ENCODE peak calls at places on chromosomes 12 and 14, in seven cellular contexts. G, E, W, Z, L, A and D are unnamed samples.
A peak's percentile ranks its signal among the peaks of the same experiment; 100 is the strongest.

GRCh38 chr12:99261256-99261655 is 386.3 kb upstream of the GARIN6 start:
- DNase-seq in G (no peak), E (no peak), W (no peak), Z (no peak), L (no peak), A (no peak), D (no peak)

GRCh38 chr12:127785535-127785934 is 481.4 kb upstream of the TMEM132C start:
- DNase-seq in G (peak; percentile 8), E (no peak), W (no peak), Z (no peak), L (no peak), A (no peak), D (no peak)

GRCh38 chr14:30521899-30522736 is 36.8 kb upstream of the G2E3 start:
- DNase-seq in G (no peak), E (peak; percentile 8), W (no peak), Z (no peak), L (peak; percentile 9), A (no peak), D (no peak)

GRCh38 chr12:13505636-13506035 is 309.1 kb downstream of the EMP1 start:
- DNase-seq in G (no peak), E (no peak), W (no peak), Z (no peak), L (no peak), A (no peak), D (no peak)

GRCh38 chr14:35384386-35385041 is 20.0 kb downstream of the NFKBIA start:
- DNase-seq in G (peak; percentile 79), E (no peak), W (peak; percentile 78), Z (peak; percentile 52), L (no peak), A (peak; percentile 69), D (no peak)

GRCh38 chr12:65511134-65511912 is 232.8 kb downstream of the MSRB3 start:
- DNase-seq in G (no peak), E (no peak), W (peak; percentile 71), Z (no peak), L (no peak), A (no peak), D (no peak)

GRCh38 chr14:104784846-104785707 is 10.5 kb downstream of the AKT1 start:
- DNase-seq in G (peak; percentile 63), E (no peak), W (peak; percentile 27), Z (no peak), L (no peak), A (peak; percentile 52), D (no peak)

GRCh38 chr14:68518180-68518579 is 274.7 kb downstream of the ZFP36L1 start:
- DNase-seq in G (no peak), E (no peak), W (peak; percentile 35), Z (no peak), L (no peak), A (no peak), D (no peak)

GRCh38 chr12:9759680-9760592 is 765 bp downstream of the CD69 start:
- DNase-seq in G (no peak), E (no peak), W (no peak), Z (no peak), L (no peak), A (no peak), D (no peak)

GRCh38 chr14:71521736-71522135 is 410.5 kb upstream of the RGS6 start:
- DNase-seq in G (no peak), E (no peak), W (no peak), Z (no peak), L (no peak), A (no peak), D (no peak)

GRCh38 chr12:79934309-79935020 is 432 bp downstream of the PPP1R12A start:
- DNase-seq in G (peak; percentile 46), E (peak; percentile 19), W (peak; percentile 58), Z (peak; percentile 26), L (no peak), A (peak; percentile 65), D (peak; percentile 93)

GRCh38 chr12:79933580-79934264 is 1.2 kb downstream of the PPP1R12A start:
- DNase-seq in G (no peak), E (no peak), W (no peak), Z (peak; percentile 17), L (no peak), A (peak; percentile 37), D (no peak)

GRCh38 chr12:79935021-79935623 is at the start of gene PPP1R12A:
- DNase-seq in G (peak; percentile 96), E (peak; percentile 81), W (peak; percentile 99), Z (peak; percentile 93), L (peak; percentile 83), A (peak; percentile 98), D (peak; percentile 98)

GRCh38 chr12:79933043-79933442 is 1.9 kb downstream of the PPP1R12A start:
- DNase-seq in G (no peak), E (no peak), W (no peak), Z (no peak), L (no peak), A (no peak), D (no peak)

DNA sequence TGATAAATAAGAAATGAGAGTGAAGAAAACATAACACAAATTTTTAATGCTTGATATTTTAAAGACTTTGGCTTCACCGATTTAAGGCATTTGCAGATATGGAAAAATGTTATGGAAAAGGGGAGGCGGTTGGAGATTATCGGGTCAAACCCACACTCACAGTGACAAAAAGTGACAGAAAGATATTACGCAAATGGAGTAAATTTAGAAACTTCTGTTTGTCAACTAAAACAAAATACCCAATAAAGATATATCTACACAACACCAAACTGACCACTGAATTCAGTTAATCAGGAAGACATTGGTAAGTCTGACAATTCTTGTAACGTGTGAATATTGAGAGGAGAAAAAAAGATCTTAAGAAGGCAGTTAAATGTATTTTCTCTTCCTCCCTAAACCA is 2.5 kb downstream of the PPP1R12A start:
- DNase-seq in G (no peak), E (no peak), W (no peak), Z (no peak), L (no peak), A (no peak), D (no peak)
- H3K4me3 ChIP-seq in G (no peak overlapping the region), E (peak overlapping the region; percentile 66), W (peak overlapping the region; percentile 89), Z (no peak overlapping the region), L (peak overlapping the region; percentile 96), A (no peak overlapping the region), D (peak overlapping the region; percentile 78)

GRCh38 chr12:52226446-52226845 is 6.6 kb upstream of the KRT7 start:
- DNase-seq in G (no peak), E (no peak), W (no peak), Z (no peak), L (no peak), A (no peak), D (no peak)
- H3K27ac ChIP-seq in G (no peak overlapping the region), E (peak overlapping the region; percentile 12), W (no peak overlapping the region), Z (no peak overlapping the region), L (no peak overlapping the region), A (no peak overlapping the region), D (no peak overlapping the region)

GRCh38 chr14:64113279-64113678 is 180.9 kb downstream of the ESR2 start:
- DNase-seq in G (peak; percentile 13), E (no peak), W (peak; percentile 50), Z (no peak), L (no peak), A (no peak), D (no peak)

GRCh38 chr14:64114166-64114565 is 180.0 kb downstream of the ESR2 start:
- DNase-seq in G (peak; percentile 10), E (no peak), W (no peak), Z (no peak), L (no peak), A (no peak), D (no peak)

GRCh38 chr14:64114796-64115195 is 179.4 kb downstream of the ESR2 start:
- DNase-seq in G (no peak), E (no peak), W (no peak), Z (no peak), L (no peak), A (no peak), D (no peak)

GRCh38 chr14:64110832-64111231 is 183.3 kb downstream of the ESR2 start:
- DNase-seq in G (no peak), E (no peak), W (no peak), Z (no peak), L (no peak), A (no peak), D (no peak)

DNA sequence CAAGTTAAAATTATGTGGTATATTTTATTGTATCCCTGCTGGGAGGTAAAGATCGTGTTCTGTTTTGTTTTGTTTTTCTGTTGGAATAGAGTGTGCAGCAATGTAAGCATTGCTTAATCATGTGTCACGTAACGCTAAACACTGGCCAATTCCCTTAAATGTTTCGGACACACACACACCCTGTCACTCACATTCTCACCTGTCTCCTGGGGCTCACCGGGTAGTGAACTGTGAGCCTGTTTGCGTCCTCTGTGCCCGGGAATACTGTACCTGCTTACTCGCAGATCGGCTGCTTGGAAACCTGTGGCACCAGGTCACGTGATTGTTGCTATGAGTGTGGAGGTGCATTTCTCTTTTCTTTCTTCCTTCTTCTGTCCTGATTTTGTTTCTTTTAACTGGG is 181.3 kb downstream of the ESR2 start:
- DNase-seq in G (no peak), E (no peak), W (no peak), Z (no peak), L (no peak), A (no peak), D (no peak)
- TF ChIP-seq POLR2A in G (no peak), E (no peak), W (no peak), Z (no peak), L (no peak), A (no peak), D (no peak)

DNA sequence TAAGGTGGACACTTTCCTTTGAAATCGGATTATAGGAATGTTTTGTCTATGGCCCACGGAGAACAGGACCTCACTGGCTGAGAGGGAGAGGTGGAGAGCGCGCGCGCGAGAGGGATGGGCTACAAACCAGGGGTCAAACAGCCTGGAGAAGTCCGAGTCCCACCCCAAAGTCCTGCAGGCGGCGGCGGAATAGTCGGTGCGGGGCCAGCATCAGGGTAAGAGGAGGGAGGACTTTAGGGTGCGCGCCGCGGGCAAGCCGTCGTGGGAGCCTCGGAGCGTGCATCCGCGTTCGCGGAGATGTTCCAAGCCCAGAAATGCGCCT is 3.3 kb upstream of the HOXC8 start:
- DNase-seq in G (no peak), E (no peak), W (no peak), Z (no peak), L (no peak), A (no peak), D (no peak)
- H3K4me3 ChIP-seq in G (no peak overlapping the region), E (no peak overlapping the region), W (no peak overlapping the region), Z (peak overlapping the region; percentile 26), L (no peak overlapping the region), A (peak overlapping the region; percentile 6), D (no peak overlapping the region)